ENCODE peak calls at places on chromosomes 5 and 9, in four cellular contexts. G is mammary epithelial cell, C is mesendoderm, K is neural progenitor cell. S is an unnamed sample.

GRCh38 chr9:134325813-134326753 is at the start of gene RXRA:
- DNase-seq in C (peak; percentile 82), K (peak; percentile 94), G (peak; percentile 77), S (peak; percentile 95)

GRCh38 chr9:85534340-85534739 is 207.4 kb downstream of the AGTPBP1 start:
- DNase-seq in C (no peak), G (no peak), K (no peak), S (no peak)

GRCh38 chr5:102670224-102670836 is 84.8 kb upstream of the PAM start:
- DNase-seq in C (peak; percentile 44), G (peak; percentile 12), K (peak; percentile 60), S (peak; percentile 41)

GRCh38 chr9:4502444-4502843 is 12.2 kb downstream of the SLC1A1 start:
- DNase-seq in G (no peak), K (no peak), C (no peak), S (no peak)

GRCh38 chr5:163916376-163916775 is 411.0 kb downstream of the MAT2B start:
- DNase-seq in C (no peak), G (no peak), K (no peak), S (no peak)

GRCh38 chr5:176620333-176620981 is 9.9 kb downstream of the SNCB start:
- DNase-seq in K (no peak), G (no peak), C (peak; percentile 56), S (peak; percentile 34)

GRCh38 chr5:148482697-148483462 is 99.1 kb downstream of the FBXO38 start:
- DNase-seq in K (peak; percentile 75), C (peak; percentile 86), G (peak; percentile 40), S (peak; percentile 13)

GRCh38 chr9:126986506-126986951 is 71.9 kb downstream of the RALGPS1 start:
- DNase-seq in G (peak; percentile 44), C (no peak), K (no peak), S (no peak)

GRCh38 chr5:2575292-2575691 is 176.2 kb downstream of the IRX2 start:
- DNase-seq in K (no peak), G (no peak), C (no peak), S (no peak)

GRCh38 chr5:173893192-173893561 is 5.0 kb downstream of the CPEB4 start:
- DNase-seq in G (no peak), K (no peak), C (no peak), S (no peak)

GRCh38 chr9:37800631-37801286 is at the start of gene DCAF10:
- DNase-seq in G (peak; percentile 88), K (peak; percentile 92), C (peak; percentile 88), S (peak; percentile 93)

GRCh38 chr9:2837915-2838314 is 6.0 kb downstream of the PUM3 start:
- DNase-seq in K (no peak), G (no peak), C (no peak), S (peak; percentile 58)
- H3K9ac ChIP-seq in K (no peak overlapping the region), G (no peak overlapping the region), C (no peak overlapping the region), S (peak overlapping the region; percentile 56)

GRCh38 chr9:17725399-17726010 is 146.6 kb downstream of the SH3GL2 start:
- DNase-seq in G (no peak), K (no peak), C (peak; percentile 1), S (no peak)
- H3K4me3 ChIP-seq in G (no peak overlapping the region), K (no peak overlapping the region), C (no peak overlapping the region), S (no peak overlapping the region)

GRCh38 chr9:124285490-124285889 is 27.7 kb downstream of the NEK6 start:
- DNase-seq in C (no peak), G (no peak), K (no peak), S (no peak)

GRCh38 chr9:124286292-124286931 is 28.7 kb downstream of the NEK6 start:
- DNase-seq in G (no peak), K (no peak), C (no peak), S (peak; percentile 89)

GRCh38 chr9:124284237-124284831 is 26.6 kb downstream of the NEK6 start:
- DNase-seq in G (no peak), C (no peak), K (no peak), S (no peak)

GRCh38 chr9:124284940-124285441 is 27.2 kb downstream of the NEK6 start:
- DNase-seq in K (no peak), C (no peak), G (no peak), S (no peak)

GRCh38 chr9:124285903-124286291 is 28.1 kb downstream of the NEK6 start:
- DNase-seq in K (no peak), C (no peak), G (no peak), S (peak; percentile 96)
- H3K4me1 ChIP-seq in K (peaks cover 25% of the 10 kb centered on the region), C (no peaks in the 10 kb centered on the region), G (peaks cover 3% of the 10 kb centered on the region), S (peaks cover 78% of the 10 kb centered on the region)

GRCh38 chr9:115596743-115597080 is 478.8 kb upstream of the TNC start:
- DNase-seq in K (no peak), C (no peak), G (no peak), S (peak; percentile 77)
- H3K9ac ChIP-seq in K (no peak overlapping the region), C (no peak overlapping the region), G (no peak overlapping the region), S (peak overlapping the region; percentile 90)

GRCh38 chr9:1052908-1053590 is 2.9 kb downstream of the DMRT2 start:
- DNase-seq in G (no peak), C (no peak), K (no peak), S (no peak)
- H3K4me3 ChIP-seq in G (no peak overlapping the region), C (no peak overlapping the region), K (no peak overlapping the region), S (peak overlapping the region; percentile 72)

DNA sequence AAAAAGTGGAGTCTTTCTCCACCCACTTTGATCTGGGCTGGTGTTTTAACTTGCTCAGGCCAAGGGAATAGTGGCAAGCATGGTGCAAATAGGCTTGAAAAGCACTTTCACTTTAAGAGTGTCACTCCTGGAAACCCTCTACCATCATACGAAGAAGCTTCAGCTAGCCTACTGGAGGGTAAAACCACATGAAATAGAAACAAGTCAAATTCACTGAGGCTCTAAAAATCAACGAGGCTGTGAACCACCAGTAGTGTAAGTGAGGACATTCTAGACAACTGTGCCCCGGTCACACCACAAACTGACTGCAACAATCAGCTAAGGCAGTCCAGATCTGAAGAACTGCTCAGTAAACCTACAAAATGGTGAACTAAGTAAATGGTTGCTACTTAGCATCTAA is 2366.3 kb upstream of the C9orf72 start:
- DNase-seq in G (no peak), K (no peak), C (no peak), S (no peak)
- H3K4me1 ChIP-seq in G (no peaks in the 10 kb centered on the region), K (no peaks in the 10 kb centered on the region), C (no peaks in the 10 kb centered on the region), S (no peaks in the 10 kb centered on the region)

GRCh38 chr5:130710596-130710995 is 454.5 kb downstream of the HINT1 start:
- DNase-seq in K (no peak), G (no peak), C (peak; percentile 46), S (peak; percentile 40)
- H3K9ac ChIP-seq in K (no peak overlapping the region), G (no peak overlapping the region), C (no peak overlapping the region), S (no peak overlapping the region)

S was measured in adipocyte.